ENCODE peak calls at places on chromosomes 12 and 14, in eight cellular contexts. W, F, X, K, Z, O, E and B are unnamed samples.

GRCh38 chr12:1518763-1519516 is 75.4 kb downstream of the FBXL14 start:
- DNase-seq in O (no peak), F (no peak), K (no peak), W (no peak), E (no peak), Z (no peak), X (no peak), B (no peak)

GRCh38 chr12:6171409-6172015 is 28.7 kb upstream of the CD9 start:
- DNase-seq in W (no peak), K (no peak), O (no peak), Z (no peak), X (no peak), F (peak), E (no peak), B (no peak)

GRCh38 chr12:46553266-46553665 is 180.7 kb upstream of the SLC38A2 start:
- DNase-seq in F (no peak), W (no peak), E (no peak), Z (no peak), X (no peak), O (no peak), K (no peak), B (no peak)

GRCh38 chr12:7512528-7512927 is 9.0 kb upstream of the CD163 start:
- DNase-seq in W (no peak), O (no peak), F (no peak), K (no peak), E (no peak), Z (no peak), X (no peak), B (peak)

GRCh38 chr12:11765421-11765816 is 115.9 kb downstream of the ETV6 start:
- DNase-seq in X (no peak), W (no peak), Z (no peak), F (no peak), O (no peak), E (no peak), K (no peak), B (no peak)

GRCh38 chr12:70560671-70561070 is 76.6 kb downstream of the PTPRB start:
- DNase-seq in W (no peak), Z (no peak), X (no peak), O (no peak), E (no peak), K (no peak), F (no peak), B (no peak)

GRCh38 chr12:119227292-119227691 is 48.6 kb downstream of the HSPB8 start:
- DNase-seq in F (no peak), E (no peak), W (no peak), K (no peak), X (no peak), O (no peak), Z (no peak), B (no peak)

GRCh38 chr12:96774501-96775256 is 132.4 kb upstream of the NEDD1 start:
- DNase-seq in E (no peak), O (no peak), W (no peak), K (no peak), X (no peak), F (no peak), Z (no peak), B (no peak)

GRCh38 chr12:11753151-11753501 is 103.7 kb downstream of the ETV6 start:
- DNase-seq in F (no peak), W (no peak), E (peak), K (no peak), O (no peak), X (no peak), Z (no peak), B (no peak)

GRCh38 chr14:96584199-96584906 is 82.2 kb downstream of the PAPOLA start:
- DNase-seq in F (no peak), E (peak), O (peak), K (no peak), X (no peak), Z (peak), W (no peak), B (peak)

GRCh38 chr14:63562414-63562813 is 19.2 kb upstream of the PPP2R5E start:
- DNase-seq in O (no peak), E (no peak), F (no peak), K (no peak), Z (no peak), X (no peak), W (no peak), B (no peak)